ENCODE peak calls at places on chromosomes 3 and 15, in five cellular contexts. One of them, this sample, is unnamed.

GRCh38 chr3:64422192-64422591 is 196.9 kb upstream of the PRICKLE2 start:
- DNase-seq in GM12891: no peak
- DNase-seq in GM12878: no peak
- DNase-seq in HepG2: no peak
- DNase-seq in H1: no peak
- DNase-seq in this sample: no peak

GRCh38 chr3:82130056-82130455 is 368.6 kb upstream of the GBE1 start:
- DNase-seq in GM12891: no peak
- DNase-seq in GM12878: no peak
- DNase-seq in HepG2: no peak
- DNase-seq in H1: no peak
- DNase-seq in this sample: no peak

GRCh38 chr15:33114484-33114767 is 80.1 kb downstream of the FMN1 start:
- DNase-seq in GM12891: no peak
- DNase-seq in GM12878: no peak
- DNase-seq in HepG2: no peak
- DNase-seq in H1: no peak
- DNase-seq in this sample: no peak

GRCh38 chr3:66615643-66616301 is 115.0 kb upstream of the LRIG1 start:
- DNase-seq in GM12891: no peak
- DNase-seq in GM12878: no peak
- DNase-seq in HepG2: no peak
- DNase-seq in H1: no peak
- DNase-seq in this sample: no peak

GRCh38 chr3:38118421-38119247 is 18.3 kb downstream of the ACAA1 start:
- DNase-seq in GM12891: no peak
- DNase-seq in GM12878: no peak
- DNase-seq in HepG2: no peak
- DNase-seq in H1: no peak
- DNase-seq in this sample: no peak

GRCh38 chr3:184541886-184542562 is 19.6 kb upstream of the EPHB3 start:
- DNase-seq in GM12891: no peak
- DNase-seq in GM12878: no peak
- DNase-seq in HepG2: no peak
- DNase-seq in H1: peak
- DNase-seq in this sample: no peak

GRCh38 chr15:74799843-74800558 is 12.6 kb upstream of the LMAN1L start:
- DNase-seq in GM12891: peak
- DNase-seq in GM12878: peak
- DNase-seq in HepG2: peak
- DNase-seq in H1: peak
- DNase-seq in this sample: peak

GRCh38 chr3:129625071-129625874 is 18.8 kb upstream of the PLXND1 start:
- DNase-seq in GM12891: peak
- DNase-seq in GM12878: no peak
- DNase-seq in HepG2: no peak
- DNase-seq in H1: peak
- DNase-seq in this sample: peak

GRCh38 chr3:25259871-25260270 is 168.2 kb upstream of the RARB start:
- DNase-seq in GM12891: no peak
- DNase-seq in GM12878: no peak
- DNase-seq in HepG2: no peak
- DNase-seq in H1: no peak
- DNase-seq in this sample: no peak

GRCh38 chr15:51842852-51843737 is 13.6 kb downstream of the TMOD3 start:
- DNase-seq in GM12891: no peak
- DNase-seq in GM12878: no peak
- DNase-seq in HepG2: peak
- DNase-seq in H1: no peak
- DNase-seq in this sample: no peak

GRCh38 chr15:35141743-35142356 is 56.8 kb upstream of the NANOGP8 start:
- DNase-seq in GM12891: no peak
- DNase-seq in GM12878: no peak
- DNase-seq in HepG2: peak
- DNase-seq in H1: no peak
- DNase-seq in this sample: no peak

GRCh38 chr15:78726870-78727551 is 84.3 kb downstream of the ADAMTS7 start:
- DNase-seq in GM12891: no peak
- DNase-seq in GM12878: no peak
- DNase-seq in HepG2: peak
- DNase-seq in H1: peak
- DNase-seq in this sample: no peak

GRCh38 chr3:168817177-168817576 is 721.5 kb upstream of the GOLIM4 start:
- DNase-seq in GM12891: no peak
- DNase-seq in GM12878: no peak
- DNase-seq in HepG2: no peak
- DNase-seq in H1: no peak
- DNase-seq in this sample: no peak

GRCh38 chr3:35817212-35817611 is 177.9 kb downstream of the ARPP21 start:
- DNase-seq in GM12891: no peak
- DNase-seq in GM12878: no peak
- DNase-seq in HepG2: no peak
- DNase-seq in H1: no peak
- DNase-seq in this sample: no peak

GRCh38 chr3:47910777-47911440 is 105.3 kb downstream of the MAP4 start:
- DNase-seq in GM12891: no peak
- DNase-seq in GM12878: no peak
- DNase-seq in HepG2: peak
- DNase-seq in H1: no peak
- DNase-seq in this sample: no peak
- TF ChIP-seq TAF1 in GM12891: no peak
- TF ChIP-seq TAF1 in GM12878: no peak
- TF ChIP-seq TAF1 in HepG2: no peak
- TF ChIP-seq TAF1 in H1: no peak
- TF ChIP-seq TAF1 in this sample: no peak

GRCh38 chr3:149388001-149388435 is 10.6 kb upstream of the TM4SF1 start:
- DNase-seq in GM12891: no peak
- DNase-seq in GM12878: no peak
- DNase-seq in HepG2: no peak
- DNase-seq in H1: no peak
- DNase-seq in this sample: no peak
- TF ChIP-seq POLR2A in GM12891: no peak
- TF ChIP-seq POLR2A in GM12878: no peak
- TF ChIP-seq POLR2A in HepG2: no peak
- TF ChIP-seq POLR2A in H1: no peak
- TF ChIP-seq POLR2A in this sample: no peak

DNA sequence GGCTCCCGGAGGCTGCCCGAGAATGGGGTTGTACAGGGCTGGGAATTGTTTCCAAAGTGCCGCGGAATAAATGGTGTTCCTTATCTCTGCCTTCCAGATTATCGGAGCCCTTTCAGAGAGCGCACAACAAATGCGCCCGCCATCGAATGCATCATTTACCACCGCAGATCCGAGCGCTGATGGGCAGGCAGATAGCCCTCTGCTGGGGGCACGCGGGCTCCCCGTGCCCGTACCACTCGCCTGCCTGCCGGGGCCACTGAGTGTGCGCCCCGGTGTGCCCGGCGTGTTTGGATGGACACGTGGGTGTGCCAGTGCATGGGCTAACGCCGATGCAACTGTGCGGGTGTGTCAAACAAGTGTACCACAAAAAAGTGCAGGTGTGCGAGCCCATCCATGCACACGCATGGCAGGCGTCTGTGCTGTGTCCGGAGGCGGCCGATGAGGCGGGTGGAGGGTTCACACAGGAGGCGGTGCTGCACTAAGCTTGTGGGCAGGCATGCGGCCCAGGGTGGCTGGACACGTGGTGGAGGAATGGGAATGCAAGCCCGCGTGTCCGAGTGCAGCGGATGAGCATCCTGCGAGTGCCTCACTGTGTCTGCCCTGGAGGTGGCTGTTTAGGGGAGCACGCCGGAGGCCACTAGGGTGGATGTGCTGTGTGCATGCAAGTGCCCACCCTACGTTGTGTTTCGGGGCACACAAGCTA is 3.8 kb upstream of the GATA2 start:
- DNase-seq in GM12891: no peak
- DNase-seq in GM12878: no peak
- DNase-seq in HepG2: no peak
- DNase-seq in H1: peak
- DNase-seq in this sample: no peak
- TF ChIP-seq TAF1 in GM12891: no peak
- TF ChIP-seq TAF1 in GM12878: no peak
- TF ChIP-seq TAF1 in HepG2: no peak
- TF ChIP-seq TAF1 in H1: no peak
- TF ChIP-seq TAF1 in this sample: no peak

DNA sequence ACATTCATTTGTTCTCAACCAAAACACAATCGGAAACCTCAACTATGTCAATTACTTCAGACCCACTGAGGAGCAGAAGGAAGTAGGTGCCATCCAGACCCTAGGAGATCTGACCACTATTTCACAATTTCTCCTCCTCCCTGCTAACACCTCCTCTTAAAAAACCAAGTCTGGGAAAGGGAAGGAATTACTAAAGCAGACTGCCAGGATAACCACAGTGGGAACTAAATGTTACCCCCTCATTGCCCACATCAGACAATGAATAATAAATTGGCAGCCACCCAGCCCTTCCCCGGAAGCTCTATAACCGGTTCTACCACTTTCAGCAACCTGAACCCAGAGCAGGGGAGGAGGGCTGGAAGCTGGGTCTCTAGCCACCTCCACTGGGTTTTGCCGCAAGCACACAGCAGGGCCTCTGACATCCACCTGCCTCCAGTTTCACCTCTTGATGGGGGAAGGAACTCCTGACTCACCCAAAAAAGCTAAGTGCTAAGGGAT is 17.6 kb downstream of the C15orf62 start:
- DNase-seq in GM12891: no peak
- DNase-seq in GM12878: no peak
- DNase-seq in HepG2: no peak
- DNase-seq in H1: no peak
- DNase-seq in this sample: no peak
- TF ChIP-seq POLR2A in GM12891: no peak
- TF ChIP-seq POLR2A in GM12878: no peak
- TF ChIP-seq POLR2A in HepG2: no peak
- TF ChIP-seq POLR2A in H1: no peak
- TF ChIP-seq POLR2A in this sample: no peak

GRCh38 chr15:23546158-23546557 is 19.3 kb upstream of the MKRN3 start:
- DNase-seq in GM12891: no peak
- DNase-seq in GM12878: no peak
- DNase-seq in HepG2: no peak
- DNase-seq in H1: no peak
- DNase-seq in this sample: no peak

DNA sequence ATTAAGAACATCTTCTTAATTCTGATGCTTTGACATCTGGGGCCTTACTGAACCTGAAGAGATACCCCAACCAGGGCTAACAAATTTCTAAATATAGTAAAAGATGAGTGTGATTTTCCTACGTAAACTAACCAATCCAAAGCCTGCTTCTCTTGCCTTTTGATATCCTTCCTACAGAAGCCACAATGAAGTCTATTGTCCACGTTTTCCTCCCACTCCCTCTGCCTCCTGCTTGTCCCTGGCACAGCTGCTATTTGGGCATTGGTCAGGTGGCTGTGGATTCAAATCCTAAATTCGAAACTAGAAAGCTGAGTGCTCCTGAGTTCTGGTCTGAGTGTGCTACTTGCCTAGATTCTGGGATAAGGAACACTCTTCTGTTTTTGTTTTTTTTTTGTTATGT is 17.4 kb upstream of the MKRN3 start:
- DNase-seq in GM12891: no peak
- DNase-seq in GM12878: no peak
- DNase-seq in HepG2: no peak
- DNase-seq in H1: no peak
- DNase-seq in this sample: no peak
- TF ChIP-seq TAF1 in GM12891: no peak
- TF ChIP-seq TAF1 in GM12878: no peak
- TF ChIP-seq TAF1 in HepG2: no peak
- TF ChIP-seq TAF1 in H1: no peak
- TF ChIP-seq TAF1 in this sample: no peak

GRCh38 chr15:48924528-48925393 is 39.0 kb downstream of the SHC4 start:
- DNase-seq in GM12891: no peak
- DNase-seq in GM12878: no peak
- DNase-seq in HepG2: no peak
- DNase-seq in H1: no peak
- DNase-seq in this sample: no peak
- TF ChIP-seq POLR2A in GM12891: no peak
- TF ChIP-seq POLR2A in GM12878: no peak
- TF ChIP-seq POLR2A in HepG2: no peak
- TF ChIP-seq POLR2A in H1: no peak
- TF ChIP-seq POLR2A in this sample: no peak

GRCh38 chr3:21795152-21795837 is 44.3 kb upstream of the ZNF385D start:
- DNase-seq in GM12891: no peak
- DNase-seq in GM12878: no peak
- DNase-seq in HepG2: no peak
- DNase-seq in H1: no peak
- DNase-seq in this sample: no peak
- TF ChIP-seq TAF1 in GM12891: no peak
- TF ChIP-seq TAF1 in GM12878: no peak
- TF ChIP-seq TAF1 in HepG2: no peak
- TF ChIP-seq TAF1 in H1: no peak
- TF ChIP-seq TAF1 in this sample: no peak